ENCODE peak calls at places on chromosomes 2 and 18, in four cellular contexts. G is activated naive CD8-positive, alpha-beta T cell treated with anti-CD3 and anti-CD28 coated beads, Interleukin-2, amount 50 U/mL, for 24 hours; Z is heart right ventricle; R is psoas muscle. B is an unnamed sample.
A peak's percentile ranks its signal among the peaks of the same experiment; 100 is the strongest.

GRCh38 chr2:4420032-4420431 is 716.7 kb downstream of the DCDC2C start:
- DNase-seq in Z (no peak), G (no peak), R (no peak), B (no peak)

GRCh38 chr2:168552450-168552856 is 96.4 kb downstream of the CERS6 start:
- DNase-seq in Z (no peak), G (no peak), R (no peak), B (no peak)

GRCh38 chr2:218387369-218388194 is 5.5 kb downstream of the SLC11A1 start:
- DNase-seq in Z (peak; percentile 49), R (peak; percentile 72), G (peak; percentile 32), B (peak; percentile 86)

GRCh38 chr2:144751142-144751905 is 231.4 kb upstream of the ZEB2 start:
- DNase-seq in G (no peak), Z (no peak), R (no peak), B (no peak)

GRCh38 chr18:9996104-9996503 is 82.3 kb downstream of the VAPA start:
- DNase-seq in R (no peak), Z (no peak), G (no peak), B (no peak)

GRCh38 chr2:240707046-240707756 is 15.5 kb downstream of the AQP12A start:
- DNase-seq in Z (no peak), G (no peak), R (peak; percentile 19), B (no peak)

GRCh38 chr2:23503682-23504081 is 118.7 kb downstream of the KLHL29 start:
- DNase-seq in R (no peak), Z (no peak), G (no peak), B (no peak)

GRCh38 chr2:79370976-79371550 is 141.8 kb upstream of the CTNNA2 start:
- DNase-seq in G (no peak), Z (no peak), R (no peak), B (no peak)

GRCh38 chr2:3145471-3146027 is 232.1 kb downstream of the EIPR1 start:
- DNase-seq in G (no peak), R (no peak), Z (no peak), B (no peak)

GRCh38 chr2:176082885-176083731 is 654 bp downstream of the EVX2 start:
- DNase-seq in Z (no peak), R (no peak), G (no peak), B (no peak)

GRCh38 chr18:49645836-49646235 is 84.0 kb downstream of the LIPG start:
- DNase-seq in G (no peak), Z (peak; percentile 77), R (peak; percentile 82), B (no peak)

GRCh38 chr2:197877038-197877437 is 72.6 kb downstream of the PLCL1 start:
- DNase-seq in R (no peak), G (no peak), Z (no peak), B (no peak)

GRCh38 chr18:9643549-9643948 is 29.2 kb upstream of the PPP4R1 start:
- DNase-seq in G (no peak), Z (peak; percentile 40), R (no peak), B (peak; percentile 75)